ENCODE peak calls at places on chromosomes 7 and 10, in four cellular contexts. C is stimulated activated CD4-positive, alpha-beta T cell treated with anti-CD3 and anti-CD28 coated beads, Interleukin-4, amount 100 ng/mL, for 24 hours; J is fibroblast of gingiva; V is RWPE1. P is an unnamed sample.

GRCh38 chr7:88141025-88141424 is 78.8 kb downstream of the SRI start:
- DNase-seq in C (no peak), J (no peak), V (no peak), P (no peak)

GRCh38 chr7:143321734-143322133 is 5.8 kb downstream of the CLCN1 start:
- DNase-seq in C (no peak), J (no peak), V (no peak), P (peak; percentile 52)

GRCh38 chr7:76267835-76268183 is 34.7 kb upstream of the HSPB1 start:
- DNase-seq in C (no peak), J (no peak), V (no peak), P (no peak)

GRCh38 chr10:132447446-132448247 is 50.6 kb downstream of the PWWP2B start:
- DNase-seq in C (peak; percentile 71), J (peak; percentile 74), V (peak; percentile 82), P (peak; percentile 88)

GRCh38 chr10:77416327-77417135 is 221.1 kb downstream of the KCNMA1 start:
- DNase-seq in C (no peak), J (peak; percentile 90), V (peak; percentile 34), P (peak; percentile 32)

GRCh38 chr10:45420453-45421192 is 46.6 kb downstream of the ALOX5 start:
- DNase-seq in C (peak; percentile 46), J (peak; percentile 16), V (no peak), P (peak; percentile 75)

GRCh38 chr10:90813592-90814365 is 44.1 kb downstream of the HTR7 start:
- DNase-seq in C (no peak), J (no peak), V (no peak), P (no peak)

GRCh38 chr10:1627945-1628344 is 109.4 kb downstream of the ADARB2 start:
- DNase-seq in C (no peak), J (no peak), V (no peak), P (no peak)

GRCh38 chr7:77657427-77658331 is 38.6 kb upstream of the RSBN1L start:
- DNase-seq in C (peak; percentile 14), J (peak; percentile 50), V (peak; percentile 39), P (peak; percentile 65)

GRCh38 chr7:47215049-47215448 is 366.9 kb downstream of the TNS3 start:
- DNase-seq in C (no peak), J (no peak), V (no peak), P (no peak)

GRCh38 chr7:82455295-82455694 is 11.7 kb upstream of the CACNA2D1 start:
- DNase-seq in C (no peak), J (no peak), V (no peak), P (no peak)

GRCh38 chr7:50832744-50833143 is 50.0 kb upstream of the GRB10 start:
- DNase-seq in C (peak; percentile 14), J (no peak), V (peak; percentile 57), P (peak; percentile 50)

GRCh38 chr10:47159361-47160228 is 140.4 kb upstream of the GDF10 start:
- DNase-seq in C (no peak), J (no peak), V (no peak), P (no peak)

GRCh38 chr7:132516042-132516840 is 60.0 kb downstream of the PLXNA4 start:
- DNase-seq in C (no peak), J (no peak), V (peak; percentile 6), P (peak; percentile 53)

GRCh38 chr10:12742776-12743175 is 258.7 kb downstream of the CCDC3 start:
- DNase-seq in C (no peak), J (no peak), V (no peak), P (no peak)

GRCh38 chr10:22505923-22506685 is 160.8 kb downstream of the SPAG6 start:
- DNase-seq in C (peak; percentile 38), J (no peak), V (no peak), P (peak; percentile 91)

GRCh38 chr10:110501142-110501937 is 3.6 kb downstream of the DUSP5 start:
- DNase-seq in C (peak; percentile 66), J (peak; percentile 89), V (peak; percentile 91), P (peak; percentile 97)

GRCh38 chr10:80487791-80488538 is 33.9 kb downstream of the TSPAN14 start:
- DNase-seq in C (peak; percentile 52), J (no peak), V (no peak), P (no peak)

GRCh38 chr10:123995082-123995460 is 98.3 kb downstream of the CHST15 start:
- DNase-seq in C (no peak), J (no peak), V (peak; percentile 51), P (no peak)

GRCh38 chr10:5775705-5776104 is 37.5 kb downstream of the GDI2 start:
- DNase-seq in C (peak; percentile 72), J (no peak), V (no peak), P (no peak)